ENCODE peak calls at places on chromosomes 12 and 14, in four cellular contexts. One of them, this sample, is unnamed.

GRCh38 chr14:26622611-26623010 is 24.8 kb upstream of the NOVA1 start:
- DNase-seq in IMR-90: no peak
- DNase-seq in stomach: no peak
- DNase-seq in Peyer's patch: no peak
- DNase-seq in this sample: no peak

GRCh38 chr12:108865169-108865568 is 7.8 kb upstream of the SSH1 start:
- DNase-seq in IMR-90: no peak
- DNase-seq in stomach: no peak
- DNase-seq in Peyer's patch: no peak
- DNase-seq in this sample: no peak

GRCh38 chr12:49838973-49839633 is 3.8 kb downstream of the BCDIN3D start:
- DNase-seq in IMR-90: peak; percentile 35
- DNase-seq in stomach: no peak
- DNase-seq in Peyer's patch: no peak
- DNase-seq in this sample: no peak

GRCh38 chr12:88579572-88579940 is 715 bp downstream of the KITLG start:
- DNase-seq in IMR-90: no peak
- DNase-seq in stomach: peak; percentile 68
- DNase-seq in Peyer's patch: no peak
- DNase-seq in this sample: no peak

GRCh38 chr14:73759183-73759713 is 45.1 kb upstream of the PNMA1 start:
- DNase-seq in IMR-90: peak; percentile 50
- DNase-seq in stomach: peak; percentile 64
- DNase-seq in Peyer's patch: no peak
- DNase-seq in this sample: peak; percentile 61

GRCh38 chr12:104426926-104427546 is 29.7 kb upstream of the CHST11 start:
- DNase-seq in IMR-90: peak; percentile 70
- DNase-seq in stomach: no peak
- DNase-seq in Peyer's patch: no peak
- DNase-seq in this sample: no peak

GRCh38 chr14:50599700-50600444 is 39.9 kb downstream of the ATL1 start:
- DNase-seq in IMR-90: peak; percentile 60
- DNase-seq in stomach: no peak
- DNase-seq in Peyer's patch: no peak
- DNase-seq in this sample: no peak

GRCh38 chr12:57460457-57461325 is 1.1 kb downstream of the GLI1 start:
- DNase-seq in IMR-90: no peak
- DNase-seq in stomach: no peak
- DNase-seq in Peyer's patch: peak; percentile 40
- DNase-seq in this sample: peak; percentile 32

GRCh38 chr14:71206766-71207371 is 299.6 kb downstream of the PCNX1 start:
- DNase-seq in IMR-90: peak; percentile 85
- DNase-seq in stomach: peak; percentile 26
- DNase-seq in Peyer's patch: no peak
- DNase-seq in this sample: no peak

GRCh38 chr14:71212093-71212492 is 304.8 kb downstream of the PCNX1 start:
- DNase-seq in IMR-90: no peak
- DNase-seq in stomach: no peak
- DNase-seq in Peyer's patch: no peak
- DNase-seq in this sample: no peak

GRCh38 chr14:71209888-71210287 is 302.6 kb downstream of the PCNX1 start:
- DNase-seq in IMR-90: no peak
- DNase-seq in stomach: no peak
- DNase-seq in Peyer's patch: no peak
- DNase-seq in this sample: no peak

GRCh38 chr14:71206123-71206522 is 298.9 kb downstream of the PCNX1 start:
- DNase-seq in IMR-90: no peak
- DNase-seq in stomach: no peak
- DNase-seq in Peyer's patch: no peak
- DNase-seq in this sample: no peak

GRCh38 chr14:71208702-71209357 is 301.6 kb downstream of the PCNX1 start:
- DNase-seq in IMR-90: no peak
- DNase-seq in stomach: no peak
- DNase-seq in Peyer's patch: no peak
- DNase-seq in this sample: no peak
- TF ChIP-seq CTCF in IMR-90: peak; percentile 3
- TF ChIP-seq CTCF in stomach: no peak
- TF ChIP-seq CTCF in Peyer's patch: no peak
- TF ChIP-seq CTCF in this sample: no peak

DNA sequence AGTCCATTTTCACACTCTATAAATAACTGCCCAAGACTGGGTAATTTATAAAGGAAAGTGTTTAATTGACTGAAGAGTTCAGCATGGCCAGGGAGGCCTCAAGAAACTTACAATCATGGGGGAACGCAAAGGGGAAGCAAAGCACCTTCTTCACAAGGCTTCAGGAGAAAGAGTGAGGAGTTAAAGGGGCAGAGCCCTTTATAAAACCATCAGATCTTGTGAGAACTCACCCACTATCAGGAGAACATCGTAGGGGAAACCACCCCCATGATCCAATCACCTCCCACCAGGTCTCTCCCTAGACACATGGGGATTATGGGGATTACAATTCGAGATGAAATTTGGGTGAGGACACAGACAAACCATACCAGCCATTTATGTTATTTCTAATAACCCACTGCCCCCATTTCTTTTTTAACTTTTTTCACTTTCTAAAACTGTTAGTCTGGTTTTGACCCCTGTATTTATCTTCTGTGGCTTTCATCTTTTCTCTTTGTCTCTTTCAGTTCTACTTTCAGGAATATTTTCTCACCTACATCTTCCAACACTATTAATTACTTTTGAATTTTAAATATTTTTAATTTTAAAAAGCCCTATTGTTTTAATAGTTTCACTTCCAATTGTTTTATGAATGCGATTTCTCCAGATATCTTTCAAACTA is 44.5 kb downstream of the WDR89 start:
- DNase-seq in IMR-90: no peak
- DNase-seq in stomach: no peak
- DNase-seq in Peyer's patch: no peak
- DNase-seq in this sample: no peak
- TF ChIP-seq CTCF in IMR-90: no peak
- TF ChIP-seq CTCF in stomach: no peak
- TF ChIP-seq CTCF in Peyer's patch: no peak
- TF ChIP-seq CTCF in this sample: no peak

GRCh38 chr12:19506497-19506896 is 67.2 kb downstream of the AEBP2 start:
- DNase-seq in IMR-90: no peak
- DNase-seq in stomach: no peak
- DNase-seq in Peyer's patch: no peak
- DNase-seq in this sample: no peak

DNA sequence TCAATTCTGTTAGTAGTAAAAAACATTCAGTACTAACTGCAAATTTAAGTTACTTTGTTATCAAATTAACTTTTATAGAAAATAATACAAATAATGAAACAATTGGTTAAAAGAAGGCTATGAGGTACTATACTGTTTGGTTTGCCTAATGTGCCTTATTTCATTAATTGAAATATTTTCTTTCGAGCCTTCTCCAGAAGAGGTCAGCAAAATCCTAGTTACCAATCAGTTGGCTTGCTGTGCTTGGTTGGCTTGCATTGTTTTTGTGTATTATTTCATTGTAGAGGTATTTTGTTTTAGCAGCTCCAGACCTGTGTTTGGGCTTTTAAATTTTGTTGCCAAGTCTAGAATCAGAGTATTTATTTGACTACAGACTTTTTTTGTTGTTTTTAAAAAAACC is 68.5 kb downstream of the AEBP2 start:
- DNase-seq in IMR-90: peak; percentile 19
- DNase-seq in stomach: no peak
- DNase-seq in Peyer's patch: no peak
- DNase-seq in this sample: no peak
- TF ChIP-seq CTCF in IMR-90: peak; percentile 37
- TF ChIP-seq CTCF in stomach: no peak
- TF ChIP-seq CTCF in Peyer's patch: no peak
- TF ChIP-seq CTCF in this sample: no peak

GRCh38 chr14:68656452-68656851 is 136.4 kb downstream of the ZFP36L1 start:
- DNase-seq in IMR-90: no peak
- DNase-seq in stomach: no peak
- DNase-seq in Peyer's patch: no peak
- DNase-seq in this sample: no peak

GRCh38 chr14:68654471-68654941 is 138.4 kb downstream of the ZFP36L1 start:
- DNase-seq in IMR-90: no peak
- DNase-seq in stomach: no peak
- DNase-seq in Peyer's patch: no peak
- DNase-seq in this sample: no peak

GRCh38 chr14:68657300-68658028 is 135.4 kb downstream of the ZFP36L1 start:
- DNase-seq in IMR-90: no peak
- DNase-seq in stomach: no peak
- DNase-seq in Peyer's patch: no peak
- DNase-seq in this sample: no peak

GRCh38 chr14:68655021-68655811 is 137.7 kb downstream of the ZFP36L1 start:
- DNase-seq in IMR-90: peak; percentile 56
- DNase-seq in stomach: no peak
- DNase-seq in Peyer's patch: no peak
- DNase-seq in this sample: no peak

GRCh38 chr14:68655961-68656360 is 136.9 kb downstream of the ZFP36L1 start:
- DNase-seq in IMR-90: no peak
- DNase-seq in stomach: no peak
- DNase-seq in Peyer's patch: no peak
- DNase-seq in this sample: no peak
- TF ChIP-seq CTCF in IMR-90: no peak
- TF ChIP-seq CTCF in stomach: no peak
- TF ChIP-seq CTCF in Peyer's patch: no peak
- TF ChIP-seq CTCF in this sample: no peak

DNA sequence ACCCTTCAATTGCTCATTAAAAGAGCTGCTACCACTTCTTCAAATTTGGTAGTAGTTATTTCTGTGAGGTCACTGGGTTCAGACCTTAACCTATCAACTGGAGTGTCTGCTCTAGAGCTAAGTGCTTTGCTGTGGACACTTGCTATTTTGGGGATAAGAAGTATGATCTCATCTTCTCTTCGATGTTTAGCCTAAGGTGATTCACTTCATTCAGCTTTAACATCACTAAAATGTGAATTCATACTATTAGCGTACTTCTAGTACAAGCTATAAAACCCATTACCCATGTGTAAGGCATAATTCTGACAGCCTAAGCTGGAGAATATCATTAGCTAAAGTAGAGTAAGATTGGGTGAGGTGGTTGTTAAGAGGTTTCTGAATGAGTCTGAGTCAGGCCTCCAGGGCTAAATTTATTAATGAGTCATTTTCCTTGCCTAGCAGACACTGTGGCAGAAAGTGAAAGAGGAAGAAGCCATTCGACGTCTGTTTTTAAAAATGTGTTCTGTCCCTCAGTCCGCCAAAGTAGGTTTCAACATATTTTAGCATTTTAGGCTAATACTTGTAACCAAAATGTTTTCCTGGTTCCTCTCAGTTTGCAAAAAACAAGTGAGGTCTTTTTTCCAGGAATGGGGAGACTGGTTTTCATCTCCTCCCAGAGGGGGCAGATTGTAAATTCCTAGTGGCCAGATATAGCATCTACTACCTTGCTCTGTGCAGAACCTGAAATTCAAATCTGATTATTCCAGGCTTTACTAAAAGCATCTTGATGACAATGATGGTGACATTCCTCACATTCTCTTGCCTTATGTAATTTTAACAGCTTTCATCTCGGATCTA is 103.6 kb downstream of the SSPN start:
- DNase-seq in IMR-90: peak; percentile 83
- DNase-seq in stomach: no peak
- DNase-seq in Peyer's patch: no peak
- DNase-seq in this sample: no peak
- TF ChIP-seq CTCF in IMR-90: peak; percentile 39
- TF ChIP-seq CTCF in stomach: no peak
- TF ChIP-seq CTCF in Peyer's patch: peak; percentile 43
- TF ChIP-seq CTCF in this sample: no peak